ENCODE peak calls at places on chromosomes 6 and 20, in four cellular contexts. C is omental fat pad, M is endothelial cell, L is GM20000. T is an unnamed sample.

GRCh38 chr6:140208286-140208685 is 833.8 kb upstream of the CITED2 start:
- DNase-seq in M (no peak), C (no peak), L (no peak), T (no peak)

GRCh38 chr6:145081677-145082076 is 653.6 kb downstream of the EPM2A start:
- DNase-seq in M (no peak), L (no peak), C (no peak), T (no peak)

GRCh38 chr6:94300424-94301144 is 881.2 kb upstream of the EPHA7 start:
- DNase-seq in C (no peak), L (no peak), M (no peak), T (no peak)

GRCh38 chr6:158752613-158753012 is 66.6 kb downstream of the EZR start:
- DNase-seq in M (no peak), L (no peak), C (no peak), T (no peak)

GRCh38 chr6:70221025-70221714 is 81.7 kb downstream of the COL9A1 start:
- DNase-seq in M (peak), C (no peak), L (peak), T (no peak)

GRCh38 chr6:51129043-51129442 is 310.4 kb downstream of the TFAP2B start:
- DNase-seq in M (no peak), C (no peak), L (no peak), T (no peak)

GRCh38 chr6:154430494-154430919 is 73.9 kb upstream of the IPCEF1 start:
- DNase-seq in C (no peak), L (no peak), M (no peak), T (no peak)

GRCh38 chr6:27902335-27903314 is 9.6 kb downstream of the OR2B2 start:
- DNase-seq in L (peak), C (peak), M (peak), T (peak)

GRCh38 chr20:24450646-24451376 is 18.6 kb upstream of the SYNDIG1 start:
- DNase-seq in C (no peak), M (no peak), L (no peak), T (no peak)

GRCh38 chr6:31620586-31621319 is at the start of gene PRRC2A:
- DNase-seq in L (peak), M (peak), C (peak), T (peak)

GRCh38 chr6:25369450-25370086 is 90.4 kb downstream of the CARMIL1 start:
- DNase-seq in C (no peak), L (peak), M (no peak), T (peak)

GRCh38 chr20:61805365-61805764 is 260.3 kb downstream of the TAF4 start:
- DNase-seq in C (no peak), M (no peak), L (no peak), T (no peak)

GRCh38 chr6:33571637-33572316 is 8.3 kb downstream of the BAK1 start:
- DNase-seq in M (no peak), L (no peak), C (no peak), T (peak)

GRCh38 chr6:106658469-106658868 is 29.1 kb downstream of the QRSL1 start:
- DNase-seq in L (no peak), C (no peak), M (no peak), T (no peak)

GRCh38 chr6:26016326-26017275 is 54.0 kb downstream of the TRIM38 start:
- DNase-seq in C (no peak), M (no peak), L (no peak), T (peak)

GRCh38 chr6:145960918-145961604 is 3.1 kb downstream of the SHPRH start:
- DNase-seq in M (no peak), C (no peak), L (no peak), T (no peak)

GRCh38 chr20:36613974-36614373 is 8.4 kb downstream of the RAB5IF start:
- DNase-seq in L (no peak), C (no peak), M (no peak), T (no peak)

GRCh38 chr6:144895890-144896289 is 610.8 kb downstream of the UTRN start:
- DNase-seq in M (no peak), C (no peak), L (no peak), T (no peak)

GRCh38 chr6:63299667-63300066 is 20.1 kb downstream of the LGSN start:
- DNase-seq in C (no peak), L (no peak), M (no peak), T (no peak)

GRCh38 chr6:89475634-89476033 is 42.7 kb downstream of the ANKRD6 start:
- DNase-seq in L (no peak), M (no peak), C (no peak), T (no peak)

GRCh38 chr6:123569575-123569974 is 67.2 kb downstream of the TRDN start:
- DNase-seq in M (no peak), C (no peak), L (no peak), T (no peak)

GRCh38 chr6:113860165-113860955 is 3.2 kb downstream of the MARCKS start:
- DNase-seq in C (no peak), M (peak), L (peak), T (peak)

GRCh38 chr6:77786935-77787629 is 134.2 kb downstream of the MEI4 start:
- DNase-seq in L (no peak), C (no peak), M (no peak), T (no peak)

GRCh38 chr20:41392871-41393704 is 26.5 kb upstream of the EMILIN3 start:
- DNase-seq in C (no peak), M (no peak), L (no peak), T (peak)

GRCh38 chr6:154951400-154952200 is 43.5 kb upstream of the TIAM2 start:
- DNase-seq in M (no peak), L (peak), C (no peak), T (no peak)

GRCh38 chr6:168968228-168968627 is 285.4 kb downstream of the THBS2 start:
- DNase-seq in C (no peak), L (no peak), M (no peak), T (no peak)

GRCh38 chr6:113209315-113209714 is 647.8 kb upstream of the MARCKS start:
- DNase-seq in M (no peak), L (no peak), C (no peak), T (no peak)

GRCh38 chr6:150720774-150721233 is 121.1 kb downstream of the PLEKHG1 start:
- DNase-seq in C (no peak), L (peak), M (no peak), T (peak)

GRCh38 chr6:158825038-158825950 is 6.1 kb upstream of the EZR start:
- DNase-seq in M (no peak), C (no peak), L (no peak), T (no peak)

GRCh38 chr6:37481793-37482192 is 17.9 kb downstream of the CCDC167 start:
- DNase-seq in L (no peak), C (no peak), M (no peak), T (no peak)

GRCh38 chr6:83546636-83547035 is 34.3 kb downstream of the PRSS35 start:
- DNase-seq in C (no peak), M (no peak), L (no peak), T (no peak)

GRCh38 chr6:157535354-157536217 is 154.6 kb downstream of the ZDHHC14 start:
- DNase-seq in L (peak), C (no peak), M (no peak), T (no peak)

GRCh38 chr6:158122048-158122447 is 46.0 kb downstream of the SERAC1 start:
- DNase-seq in L (no peak), C (no peak), M (no peak), T (no peak)

GRCh38 chr6:30881392-30881986 is 2.8 kb upstream of the DDR1 start:
- DNase-seq in L (no peak), M (no peak), C (no peak), T (no peak)

GRCh38 chr6:34246249-34246562 is 2.6 kb downstream of the SMIM29 start:
- DNase-seq in L (peak), M (no peak), C (no peak), T (no peak)

GRCh38 chr6:107489636-107490567 is at the start of gene SOBP:
- DNase-seq in C (no peak), M (peak), L (peak), T (peak)

GRCh38 chr6:35298625-35299140 is 1.1 kb downstream of the DEF6 start:
- DNase-seq in C (no peak), L (no peak), M (no peak), T (no peak)

DNA sequence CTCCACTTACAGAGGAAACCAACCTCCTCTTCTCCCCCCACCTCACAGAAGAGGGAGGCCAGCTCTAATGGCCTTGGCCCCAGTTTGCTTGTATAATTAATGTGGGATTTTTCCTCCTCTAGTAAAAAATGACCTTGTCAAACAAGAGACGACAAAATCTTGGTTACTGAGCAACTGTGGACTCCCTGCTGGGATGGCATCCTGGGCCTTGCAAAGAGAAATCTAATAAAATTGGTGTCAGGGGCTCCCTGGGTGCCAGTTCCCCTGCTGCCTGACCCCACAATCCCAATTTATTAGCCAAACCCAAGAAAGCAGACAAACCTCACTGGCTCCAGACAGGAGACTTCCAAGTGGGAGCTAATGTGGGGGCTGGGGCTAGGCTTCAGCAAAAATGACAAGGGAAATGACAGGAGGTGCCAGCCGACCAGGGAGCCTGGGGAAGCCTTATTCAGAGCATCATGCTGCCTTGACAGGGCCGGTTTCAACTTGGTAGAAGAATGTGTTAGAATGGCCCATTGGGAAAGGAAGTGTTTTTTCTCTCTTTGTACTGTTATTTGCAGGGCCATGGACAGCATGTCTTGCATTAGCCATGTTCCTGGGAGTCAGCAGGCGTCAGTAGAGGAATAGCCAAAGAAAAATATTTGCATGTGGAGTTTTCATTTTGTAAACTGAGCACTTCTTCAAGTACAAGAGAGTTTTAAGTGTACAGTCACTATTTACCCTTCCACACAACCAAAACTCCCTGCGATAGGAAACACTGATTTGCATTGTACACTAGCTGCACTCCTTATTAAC is 816.9 kb downstream of the DHX35 start:
- DNase-seq in C (no peak), L (no peak), M (no peak), T (no peak)
- TF ChIP-seq CTCF in C (no peak), L (no peak), M (no peak), T (no peak)

GRCh38 chr6:74087898-74088297 is 391.9 kb downstream of the CD109 start:
- DNase-seq in C (no peak), M (no peak), L (no peak), T (no peak)
- TF ChIP-seq CTCF in C (no peak), M (no peak), L (no peak), T (no peak)

GRCh38 chr6:101747160-101747559 is 353.7 kb downstream of the GRIK2 start:
- DNase-seq in C (no peak), M (no peak), L (no peak), T (no peak)

GRCh38 chr6:101738481-101738880 is 345.0 kb downstream of the GRIK2 start:
- DNase-seq in C (no peak), L (no peak), M (no peak), T (no peak)

GRCh38 chr6:101740631-101741030 is 347.1 kb downstream of the GRIK2 start:
- DNase-seq in C (no peak), L (no peak), M (no peak), T (no peak)

DNA sequence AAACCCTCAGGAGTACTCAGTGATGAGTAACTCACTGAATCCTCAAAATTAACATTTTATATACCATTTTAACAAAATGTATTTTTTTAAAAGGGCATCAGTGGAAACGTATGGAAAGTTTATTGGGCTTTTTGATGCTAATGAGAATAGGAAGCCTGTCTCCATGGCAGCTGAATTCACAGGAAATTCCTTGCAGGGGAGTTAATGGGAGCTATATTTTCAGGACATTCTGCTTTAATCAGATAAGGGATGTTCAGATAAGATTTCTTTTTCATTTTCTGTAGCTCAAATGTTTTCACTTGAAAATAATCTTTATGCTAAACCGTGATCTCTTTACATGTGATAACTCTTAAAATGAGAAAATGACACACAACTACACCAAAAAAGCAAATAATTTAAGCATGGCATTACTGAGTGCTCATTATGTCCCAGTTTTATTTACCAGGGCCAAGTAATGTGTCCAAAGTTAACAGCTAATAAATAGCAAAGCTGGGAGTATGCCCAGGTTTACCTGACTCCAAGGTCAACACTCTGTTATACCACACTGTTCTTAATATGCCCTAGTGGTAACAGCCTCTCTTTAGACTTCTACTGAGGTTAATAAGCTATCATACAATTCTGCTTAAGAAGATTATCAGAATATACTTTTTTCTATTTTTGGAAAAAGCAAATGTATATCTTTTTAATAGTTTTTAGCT is 348.1 kb downstream of the GRIK2 start:
- DNase-seq in C (no peak), L (no peak), M (no peak), T (no peak)
- TF ChIP-seq CTCF in C (no peak), L (no peak), M (no peak), T (no peak)

GRCh38 chr6:163391983-163392382 is 22.5 kb upstream of the QKI start:
- DNase-seq in M (no peak), L (no peak), C (no peak), T (no peak)

GRCh38 chr6:163387317-163387716 is 27.2 kb upstream of the QKI start:
- DNase-seq in C (no peak), L (no peak), M (no peak), T (no peak)

GRCh38 chr6:163390770-163391169 is 23.7 kb upstream of the QKI start:
- DNase-seq in M (no peak), L (no peak), C (no peak), T (no peak)

GRCh38 chr6:163386329-163386910 is 28.1 kb upstream of the QKI start:
- DNase-seq in L (no peak), C (no peak), M (no peak), T (no peak)

GRCh38 chr6:163389354-163389753 is 25.2 kb upstream of the QKI start:
- DNase-seq in L (no peak), M (no peak), C (no peak), T (no peak)
- TF ChIP-seq CTCF in L (no peak), M (no peak), C (no peak), T (no peak)

DNA sequence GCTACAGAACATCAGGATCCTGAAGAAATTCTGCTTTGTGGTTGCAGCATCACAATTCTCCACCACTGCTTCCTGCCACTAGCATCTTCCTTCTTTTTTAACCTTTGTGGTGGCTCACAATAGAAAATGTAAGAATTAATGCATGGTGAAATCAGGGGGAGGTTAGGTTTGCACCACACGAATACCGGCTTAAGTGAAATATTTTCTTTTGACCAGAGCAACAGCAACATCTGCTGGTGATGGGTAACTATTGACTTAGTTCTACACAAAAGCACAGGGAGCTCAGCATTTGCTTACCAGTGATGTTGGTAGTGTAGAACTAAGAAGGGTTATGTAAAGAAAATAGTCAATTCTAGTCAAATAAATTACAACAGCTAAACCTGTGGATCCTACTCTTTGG is 280.5 kb downstream of the SYNE1 start:
- DNase-seq in L (peak), C (no peak), M (peak), T (no peak)
- TF ChIP-seq CTCF in L (peak), C (no peak), M (no peak), T (no peak)

GRCh38 chr6:47665112-47665511 is 33.3 kb upstream of the ADGRF4 start:
- DNase-seq in L (no peak), C (no peak), M (no peak), T (no peak)
- TF ChIP-seq CTCF in L (no peak), C (no peak), M (no peak), T (no peak)

GRCh38 chr6:1611322-1611571 is 1.5 kb downstream of the FOXC1 start:
- DNase-seq in C (no peak), L (peak), M (no peak), T (no peak)
- TF ChIP-seq CTCF in C (no peak), L (peak), M (no peak), T (no peak)

GRCh38 chr20:9608639-9609440 is 94.5 kb downstream of the LAMP5 start:
- DNase-seq in C (no peak), L (no peak), M (no peak), T (no peak)
- TF ChIP-seq CTCF in C (no peak), L (no peak), M (no peak), T (no peak)

GRCh38 chr20:46179811-46180326 is 61.8 kb downstream of the CD40 start:
- DNase-seq in L (no peak), M (no peak), C (no peak), T (no peak)

GRCh38 chr20:46183768-46184167 is 65.7 kb downstream of the CD40 start:
- DNase-seq in M (no peak), C (no peak), L (no peak), T (no peak)

GRCh38 chr20:46182271-46182670 is 64.2 kb downstream of the CD40 start:
- DNase-seq in C (no peak), L (no peak), M (no peak), T (no peak)

GRCh38 chr20:46185353-46185752 is 67.2 kb downstream of the CD40 start:
- DNase-seq in M (no peak), C (no peak), L (no peak), T (no peak)

DNA sequence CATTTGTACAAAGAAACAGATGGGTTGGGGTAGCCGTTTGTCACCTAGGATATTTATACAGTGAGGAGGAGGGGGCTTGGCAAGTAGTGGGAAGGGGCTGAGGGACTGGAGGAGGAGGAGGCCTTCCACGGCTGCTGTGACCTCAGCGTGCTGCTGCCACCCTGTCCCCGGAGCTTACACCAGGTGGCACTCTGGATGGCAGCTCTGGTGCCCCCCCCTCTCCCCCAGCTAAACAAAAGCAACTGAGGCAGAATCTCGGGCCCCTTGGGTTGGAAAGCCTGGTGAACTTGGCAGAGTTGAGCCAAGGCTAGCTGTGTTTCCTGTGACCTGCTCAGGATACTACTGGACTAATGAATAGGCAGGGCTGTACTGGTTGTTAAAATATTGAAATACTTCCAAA is 64.7 kb downstream of the CD40 start:
- DNase-seq in M (no peak), L (no peak), C (no peak), T (no peak)
- TF ChIP-seq CTCF in M (no peak), L (no peak), C (no peak), T (no peak)

DNA sequence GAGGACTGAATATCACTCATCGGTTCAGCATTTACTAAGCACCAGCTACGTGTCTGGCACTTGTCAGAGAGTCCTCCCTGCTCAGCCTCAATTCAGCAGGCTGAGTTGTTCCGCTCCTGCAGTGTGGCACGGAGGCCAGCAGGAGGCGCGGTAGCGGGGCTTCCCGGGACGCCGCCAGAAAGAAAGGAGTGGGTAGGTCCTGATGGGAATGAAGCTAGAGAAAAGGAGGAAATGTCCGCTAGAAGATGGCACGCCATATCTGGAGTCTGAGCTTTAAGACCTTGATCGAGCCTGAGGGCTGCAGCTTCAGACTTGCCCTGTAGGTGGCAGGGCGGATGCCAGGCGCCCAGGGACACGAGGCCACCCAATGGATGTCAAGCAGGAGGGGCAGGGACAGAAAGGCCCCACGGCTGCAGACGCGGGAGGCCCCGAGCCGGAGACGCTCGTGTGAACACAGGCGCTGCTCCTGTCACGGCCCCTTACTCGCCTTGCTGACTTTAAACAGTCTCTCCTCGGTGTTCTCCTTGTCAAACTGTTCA is 18.7 kb downstream of the SERPINB6 start:
- DNase-seq in M (peak), L (peak), C (peak), T (peak)
- TF ChIP-seq CTCF in M (peak), L (peak), C (peak), T (peak)